ENCODE peak calls at places on chromosomes 7 and 10, in five cellular contexts. B, K, N, U and C are unnamed samples.

GRCh38 chr7:79199266-79199665 is 254.2 kb downstream of the MAGI2 start:
- DNase-seq in U (no peak), K (no peak), N (no peak), B (no peak), C (no peak)

GRCh38 chr7:149496642-149497391 is 792 bp downstream of the ZNF746 start:
- DNase-seq in N (peak), K (no peak), U (peak), B (peak), C (peak)

GRCh38 chr10:88110822-88111221 is 247.4 kb downstream of the PTEN start:
- DNase-seq in U (no peak), B (no peak), K (no peak), N (no peak), C (no peak)

GRCh38 chr7:101138149-101138870 is 11.4 kb downstream of the SERPINE1 start:
- DNase-seq in N (peak), B (peak), U (peak), K (no peak), C (peak)

GRCh38 chr10:30759423-30759822 is 129.9 kb upstream of the LYZL2 start:
- DNase-seq in N (no peak), K (no peak), B (no peak), U (no peak), C (no peak)

GRCh38 chr7:18086165-18087030 is 58.8 kb upstream of the PRPS1L1 start:
- DNase-seq in K (no peak), B (peak), N (peak), U (no peak), C (peak)

GRCh38 chr7:665251-665650 is 61.2 kb upstream of the DNAAF5 start:
- DNase-seq in N (no peak), B (no peak), K (no peak), U (no peak), C (no peak)

GRCh38 chr10:114477285-114477684 is 73.0 kb upstream of the AFAP1L2 start:
- DNase-seq in B (no peak), U (no peak), K (no peak), N (no peak), C (no peak)

GRCh38 chr7:29194594-29195417 is at the start of gene CHN2:
- DNase-seq in K (peak), U (no peak), B (no peak), N (peak), C (peak)

GRCh38 chr7:17301491-17302101 is 3.1 kb downstream of the AHR start:
- DNase-seq in N (peak), U (peak), K (no peak), B (no peak), C (no peak)

GRCh38 chr10:18658301-18658991 is 785 bp upstream of the ARL5B start:
- DNase-seq in B (peak), K (no peak), N (peak), U (no peak), C (no peak)